ENCODE peak calls at places on chromosomes 5 and 9, in ten cellular contexts. U is fibroblast of pulmonary artery; M is WERI-Rb-1; E is H9; T is GM12865; I is AG09309; S is spleen; J is CD4-positive, alpha-beta T cell; Y is stomach; L is foreskin fibroblast. V is an unnamed sample.

GRCh38 chr9:131530546-131530929 is 525 bp downstream of the UCK1 start:
- DNase-seq in U (peak), M (peak), E (no peak), T (peak), I (no peak), S (peak), J (no peak), Y (peak), L (peak), V (peak)

GRCh38 chr9:87711857-87712800 is 13.8 kb upstream of the CTSL start:
- DNase-seq in U (peak), M (no peak), E (no peak), T (no peak), I (peak), S (no peak), J (no peak), Y (no peak), L (peak), V (no peak)

GRCh38 chr9:37534901-37535300 is 41.3 kb downstream of the FBXO10 start:
- DNase-seq in U (no peak), M (peak), E (no peak), T (no peak), I (no peak), S (no peak), J (no peak), Y (no peak), L (no peak), V (no peak)

GRCh38 chr9:110742741-110743371 is 74.3 kb downstream of the MUSK start:
- DNase-seq in U (peak), M (no peak), E (no peak), T (no peak), I (peak), S (no peak), J (no peak), Y (no peak), L (peak), V (no peak)

GRCh38 chr5:167389537-167389936 is 901.9 kb upstream of the WWC1 start:
- DNase-seq in U (no peak), M (no peak), E (no peak), T (no peak), I (no peak), S (no peak), J (no peak), Y (no peak), L (no peak), V (no peak)

GRCh38 chr9:129665008-129665771 is at the start of gene PRRX2:
- DNase-seq in U (no peak), M (no peak), E (no peak), T (no peak), I (no peak), S (no peak), J (no peak), Y (no peak), L (peak), V (no peak)

GRCh38 chr5:122532035-122532434 is 220.0 kb downstream of the SNCAIP start:
- DNase-seq in U (no peak), M (peak), E (no peak), T (no peak), I (no peak), S (no peak), J (no peak), Y (no peak), L (no peak), V (no peak)

GRCh38 chr9:109652971-109653370 is 127.0 kb upstream of the PALM2AKAP2 start:
- DNase-seq in U (peak), M (no peak), E (no peak), T (peak), I (peak), S (no peak), J (no peak), Y (no peak), L (peak), V (no peak)

GRCh38 chr9:72351538-72352453 is 13.2 kb downstream of the ZFAND5 start:
- DNase-seq in U (peak), M (no peak), E (no peak), T (no peak), I (no peak), S (peak), J (no peak), Y (no peak), L (peak), V (no peak)

GRCh38 chr5:154479944-154480750 is 2.1 kb upstream of the HAND1 start:
- DNase-seq in U (no peak), M (no peak), E (peak), T (peak), I (no peak), S (peak), J (no peak), Y (no peak), L (no peak), V (no peak)

GRCh38 chr9:35756275-35756742 is 2.2 kb upstream of the MSMP start:
- DNase-seq in U (peak), M (peak), E (no peak), T (no peak), I (no peak), S (peak), J (peak), Y (peak), L (no peak), V (peak)

GRCh38 chr5:1200495-1201326 is 684 bp upstream of the SLC6A19 start:
- DNase-seq in U (no peak), M (no peak), E (no peak), T (no peak), I (no peak), S (no peak), J (no peak), Y (no peak), L (no peak), V (no peak)

GRCh38 chr5:1201327-1202025 is at the start of gene SLC6A19:
- DNase-seq in U (no peak), M (no peak), E (no peak), T (no peak), I (no peak), S (no peak), J (no peak), Y (peak), L (no peak), V (no peak)

GRCh38 chr5:1197876-1198666 is 3.3 kb upstream of the SLC6A19 start:
- DNase-seq in U (no peak), M (no peak), E (no peak), T (no peak), I (no peak), S (no peak), J (no peak), Y (no peak), L (no peak), V (no peak)

GRCh38 chr5:1199340-1199648 is 2.1 kb upstream of the SLC6A19 start:
- DNase-seq in U (no peak), M (no peak), E (no peak), T (no peak), I (no peak), S (no peak), J (no peak), Y (no peak), L (no peak), V (no peak)

GRCh38 chr5:1199649-1200494 is 1.5 kb upstream of the SLC6A19 start:
- DNase-seq in U (no peak), M (no peak), E (no peak), T (no peak), I (no peak), S (no peak), J (no peak), Y (no peak), L (no peak), V (no peak)
- TF ChIP-seq CTCF in U (no peak), M (no peak), E (no peak), T (no peak), I (no peak), S (no peak), J (no peak), Y (no peak), L (no peak), V (no peak)

DNA sequence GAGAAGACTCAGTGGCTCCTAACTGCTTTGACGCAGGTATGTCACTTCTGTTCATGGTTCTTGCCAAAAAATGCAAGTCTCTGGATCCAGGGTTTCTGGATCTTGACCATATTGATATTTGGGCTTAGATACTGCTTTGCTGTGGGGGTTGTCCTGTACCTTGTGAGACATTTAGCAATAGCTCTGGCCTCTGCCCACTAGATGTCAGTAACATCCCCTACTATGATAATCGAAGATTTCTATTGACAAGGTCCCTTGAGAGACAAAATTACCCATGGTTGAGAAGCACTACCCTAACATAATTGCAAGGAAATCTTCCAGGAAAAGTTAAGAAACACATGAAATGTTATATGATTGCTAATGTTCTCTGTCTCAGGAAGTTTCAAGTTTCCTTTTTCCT is 285.4 kb downstream of the TMEM232 start:
- DNase-seq in U (peak), M (peak), E (peak), T (peak), I (peak), S (no peak), J (no peak), Y (no peak), L (no peak), V (no peak)
- TF ChIP-seq CTCF in U (peak), M (peak), E (peak), T (peak), I (peak), S (no peak), J (no peak), Y (no peak), L (peak), V (peak)

GRCh38 chr5:142108432-142109355 is at the start of gene NDFIP1:
- DNase-seq in U (peak), M (peak), E (peak), T (peak), I (no peak), S (peak), J (peak), Y (peak), L (peak), V (peak)
- TF ChIP-seq CTCF in U (no peak), M (no peak), E (no peak), T (no peak), I (no peak), S (no peak), J (no peak), Y (no peak), L (no peak), V (no peak)

DNA sequence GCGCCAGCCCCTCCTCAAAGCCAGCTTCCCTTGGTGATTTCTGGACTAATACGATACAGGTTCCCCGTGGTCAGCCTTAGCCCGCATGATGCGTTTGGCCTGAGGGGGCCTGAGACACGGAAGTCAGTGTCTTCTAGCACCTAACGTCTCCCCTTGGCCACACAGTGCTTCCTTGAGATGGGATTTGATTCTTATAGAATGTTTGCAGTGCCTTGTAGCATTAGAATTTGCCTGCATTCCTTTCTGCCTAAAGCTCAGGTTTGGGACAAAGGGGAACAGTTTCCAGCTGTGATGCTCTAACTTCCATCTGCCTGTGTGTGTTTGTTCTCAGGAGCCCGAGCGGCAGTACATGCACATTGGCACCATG is 34.4 kb downstream of the CFAP90 start:
- DNase-seq in U (no peak), M (no peak), E (no peak), T (no peak), I (no peak), S (no peak), J (no peak), Y (no peak), L (no peak), V (no peak)
- TF ChIP-seq CTCF in U (no peak), M (no peak), E (no peak), T (no peak), I (no peak), S (no peak), J (peak), Y (no peak), L (no peak), V (no peak)

GRCh38 chr9:128504485-128505413 is at the start of gene GLE1:
- DNase-seq in U (peak), M (peak), E (peak), T (peak), I (peak), S (peak), J (peak), Y (peak), L (peak), V (peak)
- TF ChIP-seq CTCF in U (no peak), M (no peak), E (no peak), T (no peak), I (no peak), S (no peak), J (no peak), Y (no peak), L (no peak), V (no peak)

GRCh38 chr5:2015116-2015848 is 132.6 kb upstream of the IRX4 start:
- DNase-seq in U (no peak), M (no peak), E (no peak), T (no peak), I (no peak), S (no peak), J (no peak), Y (no peak), L (no peak), V (no peak)

GRCh38 chr5:2018390-2018724 is 135.6 kb upstream of the IRX4 start:
- DNase-seq in U (no peak), M (no peak), E (no peak), T (no peak), I (no peak), S (no peak), J (no peak), Y (no peak), L (no peak), V (no peak)

GRCh38 chr5:2015961-2016360 is 133.2 kb upstream of the IRX4 start:
- DNase-seq in U (no peak), M (no peak), E (no peak), T (no peak), I (no peak), S (no peak), J (no peak), Y (no peak), L (no peak), V (no peak)

GRCh38 chr5:2019716-2020115 is 137.0 kb upstream of the IRX4 start:
- DNase-seq in U (no peak), M (no peak), E (no peak), T (no peak), I (no peak), S (no peak), J (no peak), Y (no peak), L (no peak), V (no peak)

GRCh38 chr5:2017540-2018389 is 135.0 kb upstream of the IRX4 start:
- DNase-seq in U (peak), M (peak), E (no peak), T (peak), I (no peak), S (no peak), J (peak), Y (no peak), L (no peak), V (no peak)
- TF ChIP-seq CTCF in U (peak), M (peak), E (peak), T (peak), I (peak), S (no peak), J (peak), Y (no peak), L (peak), V (peak)

GRCh38 chr5:180291234-180291940 is 496 bp downstream of the MAPK9 start:
- DNase-seq in U (no peak), M (peak), E (no peak), T (peak), I (no peak), S (peak), J (no peak), Y (peak), L (no peak), V (peak)
- TF ChIP-seq CTCF in U (no peak), M (peak), E (peak), T (peak), I (peak), S (no peak), J (peak), Y (peak), L (peak), V (peak)

GRCh38 chr5:171906703-171907590 is 99.5 kb downstream of the FBXW11 start:
- DNase-seq in U (no peak), M (no peak), E (no peak), T (peak), I (no peak), S (no peak), J (no peak), Y (no peak), L (no peak), V (no peak)

GRCh38 chr5:171908638-171909037 is 97.8 kb downstream of the FBXW11 start:
- DNase-seq in U (no peak), M (no peak), E (no peak), T (no peak), I (no peak), S (no peak), J (no peak), Y (peak), L (no peak), V (no peak)

GRCh38 chr5:171906171-171906570 is 100.3 kb downstream of the FBXW11 start:
- DNase-seq in U (no peak), M (no peak), E (no peak), T (no peak), I (no peak), S (no peak), J (no peak), Y (no peak), L (no peak), V (no peak)

GRCh38 chr5:171907731-171908343 is 98.6 kb downstream of the FBXW11 start:
- DNase-seq in U (peak), M (peak), E (peak), T (peak), I (peak), S (no peak), J (peak), Y (peak), L (peak), V (peak)
- TF ChIP-seq CTCF in U (peak), M (peak), E (peak), T (peak), I (peak), S (peak), J (peak), Y (peak), L (peak), V (peak)